ENCODE peak calls at places on chromosomes 12 and 14, in six cellular contexts. N, B, Z, S, A and T are unnamed samples.

GRCh38 chr14:101721951-101722661 is 39.4 kb upstream of the PPP2R5C start:
- DNase-seq in N (peak), B (no peak), Z (no peak), S (peak), A (no peak), T (peak)

GRCh38 chr12:66929121-66929520 is 250.2 kb upstream of the GRIP1 start:
- DNase-seq in N (no peak), B (no peak), Z (no peak), S (no peak), A (no peak), T (no peak)

GRCh38 chr12:122304924-122305323 is 38.6 kb upstream of the VPS33A start:
- DNase-seq in N (no peak), B (no peak), Z (no peak), S (no peak), A (no peak), T (no peak)

GRCh38 chr12:67698711-67699603 is 50.4 kb downstream of the DYRK2 start:
- DNase-seq in N (no peak), B (no peak), Z (peak), S (no peak), A (no peak), T (peak)

GRCh38 chr14:67133595-67134441 is 55.4 kb upstream of the GARIN2 start:
- DNase-seq in N (no peak), B (no peak), Z (no peak), S (no peak), A (no peak), T (no peak)

GRCh38 chr12:67519824-67520433 is 128.6 kb upstream of the DYRK2 start:
- DNase-seq in N (no peak), B (peak), Z (no peak), S (peak), A (no peak), T (no peak)

GRCh38 chr12:3207858-3208257 is 130.7 kb downstream of the TSPAN9 start:
- DNase-seq in N (peak), B (peak), Z (no peak), S (peak), A (no peak), T (no peak)

GRCh38 chr14:20002319-20002718 is 356 bp downstream of the OR4Q2 start:
- DNase-seq in N (no peak), B (no peak), Z (no peak), S (no peak), A (no peak), T (no peak)

GRCh38 chr12:132872073-132872855 is 15.1 kb downstream of the CHFR start:
- DNase-seq in N (no peak), B (no peak), Z (no peak), S (no peak), A (no peak), T (no peak)

GRCh38 chr12:8077207-8077606 is 4.9 kb upstream of the NECAP1 start:
- DNase-seq in N (no peak), B (no peak), Z (no peak), S (no peak), A (no peak), T (peak)

GRCh38 chr14:23033801-23034497 is 751 bp downstream of the PSMB5 start:
- DNase-seq in N (no peak), B (no peak), Z (no peak), S (peak), A (no peak), T (no peak)

GRCh38 chr14:35134329-35135123 is 12.2 kb downstream of the PRORP start:
- DNase-seq in N (no peak), B (no peak), Z (no peak), S (no peak), A (peak), T (no peak)

GRCh38 chr12:108356902-108357806 is 18.0 kb upstream of the CMKLR1 start:
- DNase-seq in N (no peak), B (no peak), Z (no peak), S (no peak), A (no peak), T (no peak)

GRCh38 chr12:130014485-130014807 is 110.6 kb upstream of the TMEM132D start:
- DNase-seq in N (no peak), B (peak), Z (no peak), S (peak), A (peak), T (no peak)

GRCh38 chr14:31944256-31945073 is 132.6 kb upstream of the ARHGAP5 start:
- DNase-seq in N (no peak), B (no peak), Z (no peak), S (no peak), A (peak), T (no peak)

GRCh38 chr12:43332977-43333649 is 218.9 kb downstream of the ADAMTS20 start:
- DNase-seq in N (no peak), B (no peak), Z (no peak), S (no peak), A (peak), T (no peak)

GRCh38 chr14:63922696-63923421 is 70.1 kb downstream of the SYNE2 start:
- DNase-seq in N (no peak), B (no peak), Z (peak), S (no peak), A (peak), T (peak)

GRCh38 chr12:80752464-80752863 is 35.8 kb downstream of the MYF5 start:
- DNase-seq in N (no peak), B (no peak), Z (no peak), S (no peak), A (no peak), T (no peak)

GRCh38 chr14:24337824-24338175 is 2.0 kb downstream of the RIPK3 start:
- DNase-seq in N (no peak), B (no peak), Z (no peak), S (no peak), A (no peak), T (no peak)

GRCh38 chr12:122917508-122918227 is 21.7 kb upstream of the VPS37B start:
- DNase-seq in N (peak), B (no peak), Z (no peak), S (no peak), A (peak), T (peak)

GRCh38 chr12:16281157-16281556 is 3.7 kb upstream of the SLC15A5 start:
- DNase-seq in N (no peak), B (no peak), Z (no peak), S (no peak), A (peak), T (no peak)

GRCh38 chr12:91565246-91565645 is 382.6 kb upstream of the DCN start:
- DNase-seq in N (no peak), B (no peak), Z (no peak), S (no peak), A (no peak), T (no peak)

GRCh38 chr14:76551116-76551515 is 175.2 kb downstream of the ESRRB start:
- DNase-seq in N (no peak), B (no peak), Z (no peak), S (peak), A (no peak), T (no peak)

GRCh38 chr14:71529855-71530254 is 402.4 kb upstream of the RGS6 start:
- DNase-seq in N (peak), B (no peak), Z (no peak), S (no peak), A (no peak), T (no peak)

GRCh38 chr14:50117456-50117855 is 1.1 kb upstream of the VCPKMT start:
- DNase-seq in N (no peak), B (no peak), Z (no peak), S (no peak), A (no peak), T (no peak)

GRCh38 chr12:64256166-64256800 is 34.2 kb upstream of the KICS2 start:
- DNase-seq in N (no peak), B (peak), Z (peak), S (no peak), A (peak), T (peak)

GRCh38 chr12:93145086-93145485 is 216.0 kb upstream of the EEA1 start:
- DNase-seq in N (no peak), B (no peak), Z (no peak), S (no peak), A (no peak), T (peak)

DNA sequence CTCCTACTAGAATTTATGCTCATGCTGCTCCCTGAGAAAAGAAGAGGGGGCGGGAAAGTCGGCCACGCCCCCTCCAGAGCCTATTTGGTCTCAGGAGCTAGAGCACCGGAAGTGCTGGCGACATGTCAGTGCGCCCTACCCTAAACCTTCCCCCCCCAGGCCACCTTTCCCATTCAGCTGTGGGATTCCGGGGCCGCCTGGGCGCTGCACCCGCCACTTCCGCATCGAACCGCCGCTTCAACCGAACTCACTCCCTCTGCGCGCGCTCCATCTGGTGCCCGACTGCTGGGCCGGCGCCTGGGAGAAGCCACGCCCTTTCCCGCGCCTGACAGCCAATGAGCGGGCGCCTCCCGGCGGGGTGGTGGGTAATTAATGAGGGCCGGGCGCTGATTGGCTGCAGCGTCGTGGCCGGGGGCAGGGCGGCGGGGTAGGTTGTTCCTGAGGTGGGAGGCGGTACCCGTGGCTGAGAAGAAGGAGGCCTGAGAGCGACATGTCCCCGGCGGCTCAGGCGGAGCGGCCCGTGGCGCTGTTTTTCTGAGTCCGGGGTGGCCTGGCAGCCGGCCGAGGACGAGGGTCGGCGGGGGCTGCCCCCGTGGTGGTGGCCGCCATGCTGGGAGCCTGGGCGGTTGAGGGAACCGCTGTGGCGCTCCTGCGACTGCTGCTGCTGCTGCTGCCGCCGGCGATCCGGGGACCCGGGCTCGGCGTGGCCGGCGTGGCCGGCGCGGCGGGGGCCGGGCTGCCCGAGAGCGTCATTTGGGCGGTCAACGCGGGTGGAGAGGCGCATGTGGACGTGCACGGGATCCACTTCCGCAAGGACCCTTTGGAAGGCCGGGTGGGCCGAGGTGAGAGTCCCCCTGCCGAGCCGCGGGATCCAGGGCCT is at the start of gene MLEC:
- DNase-seq in N (peak), B (peak), Z (peak), S (peak), A (peak), T (peak)
- TF ChIP-seq CTCF in N (peak), B (peak), Z (no peak), S (peak), A (peak), T (no peak)

GRCh38 chr12:53595212-53595611 is 31.0 kb downstream of the ATF7 start:
- DNase-seq in N (no peak), B (no peak), Z (no peak), S (no peak), A (no peak), T (no peak)
- H3K27ac ChIP-seq in N (no peak), B (no peak), Z (no peak), S (no peak), A (no peak), T (no peak)

DNA sequence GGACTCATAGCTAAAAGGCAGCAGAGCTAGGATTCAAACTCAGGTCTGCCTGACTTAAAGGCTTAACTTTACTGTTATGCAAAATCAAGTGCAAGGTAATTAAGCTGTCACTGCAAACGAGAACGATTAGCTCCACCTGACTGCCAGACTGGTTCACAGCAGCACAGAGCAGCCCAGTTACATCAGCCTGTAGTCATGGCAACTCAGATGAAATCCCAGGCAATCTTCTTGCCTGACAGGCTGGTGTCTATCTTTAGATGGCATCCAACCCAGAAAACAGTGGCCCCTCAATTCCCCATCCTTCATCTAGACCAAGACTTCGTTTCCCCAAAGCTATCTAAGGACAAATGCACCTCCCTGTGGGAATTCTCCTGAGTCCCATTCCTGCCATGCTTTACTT is 77.3 kb upstream of the ACTN1 start:
- DNase-seq in N (no peak), B (no peak), Z (no peak), S (peak), A (peak), T (peak)
- TF ChIP-seq CTCF in N (peak), B (no peak), Z (no peak), S (peak), A (peak), T (no peak)

DNA sequence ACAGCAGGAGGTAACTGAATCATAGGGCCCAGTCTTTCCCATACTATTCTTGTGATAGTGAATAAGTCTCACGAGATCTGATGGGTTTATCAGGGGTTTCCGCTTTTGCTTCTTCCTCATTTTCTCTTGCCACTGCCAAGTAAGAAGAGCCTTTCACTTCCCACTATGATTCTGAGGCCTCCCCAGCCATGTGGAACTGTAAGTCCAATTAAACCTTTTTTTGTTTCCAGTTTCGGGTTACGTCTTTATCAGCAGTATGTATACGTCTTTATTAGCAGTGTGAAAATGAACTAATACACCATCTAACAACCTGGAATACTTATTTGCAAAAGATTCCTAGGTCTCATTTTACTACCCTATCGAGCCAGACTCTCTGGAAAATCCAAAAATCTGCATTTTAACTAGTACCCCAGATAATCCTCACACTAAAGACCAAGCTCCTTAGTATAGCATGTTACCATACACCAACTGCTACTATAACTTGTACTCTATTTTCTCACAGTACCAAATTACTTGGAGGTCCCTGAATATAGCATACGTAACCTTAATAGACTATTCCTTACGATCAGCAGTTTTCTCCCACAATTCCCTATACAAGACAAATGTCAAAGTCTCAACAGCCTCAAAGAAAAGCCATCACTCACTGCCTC is 11.4 kb downstream of the GTF2A1 start:
- DNase-seq in N (no peak), B (no peak), Z (no peak), S (no peak), A (no peak), T (no peak)
- H3K27ac ChIP-seq in N (no peak), B (no peak), Z (peak), S (no peak), A (no peak), T (no peak)

GRCh38 chr14:106691601-106692291 is 1165.4 kb downstream of the TMEM121 start:
- DNase-seq in N (no peak), B (no peak), Z (peak), S (peak), A (peak), T (no peak)
- TF ChIP-seq CTCF in N (peak), B (no peak), Z (peak), S (peak), A (no peak), T (peak)